ENCODE peak calls at places on chromosome 11, in five cellular contexts. O is WTC11, J is A549, U is GM12878, P is HepG2. A is an unnamed sample.

GRCh38 chr11:12386745-12387144 is 9.4 kb downstream of the PARVA start:
- DNase-seq in J (no peak), U (no peak), O (no peak), P (peak), A (no peak)

GRCh38 chr11:122754553-122755322 is 83.6 kb upstream of the CRTAM start:
- DNase-seq in U (no peak), J (no peak), O (peak), P (peak), A (peak)

GRCh38 chr11:66739983-66740382 is 11.0 kb upstream of the SPTBN2 start:
- DNase-seq in O (no peak), J (no peak), U (no peak), P (no peak), A (no peak)

GRCh38 chr11:132123854-132124835 is 753.7 kb downstream of the NTM start:
- DNase-seq in O (peak), P (no peak), U (peak), J (no peak), A (no peak)

GRCh38 chr11:57301711-57302423 is 22.9 kb downstream of the TNKS1BP1 start:
- DNase-seq in U (no peak), J (no peak), P (no peak), O (no peak), A (no peak)

GRCh38 chr11:123438191-123438627 is 8.1 kb downstream of the GRAMD1B start:
- DNase-seq in U (no peak), J (no peak), O (peak), P (no peak), A (no peak)

GRCh38 chr11:19740586-19740985 is 27.9 kb downstream of the NAV2 start:
- DNase-seq in J (no peak), U (no peak), O (no peak), P (no peak), A (no peak)

GRCh38 chr11:25859776-25860175 is 472.2 kb upstream of the ANO3 start:
- DNase-seq in P (no peak), O (no peak), J (no peak), U (no peak), A (no peak)

GRCh38 chr11:107102692-107103463 is 84.6 kb upstream of the GUCY1A2 start:
- DNase-seq in O (no peak), P (no peak), J (no peak), U (no peak), A (no peak)

GRCh38 chr11:10540546-10540914 is 457 bp downstream of the RNF141 start:
- DNase-seq in O (peak), U (no peak), P (peak), J (no peak), A (peak)

GRCh38 chr11:133047036-133047800 is 485.1 kb downstream of the OPCML start:
- DNase-seq in J (no peak), P (no peak), O (no peak), U (no peak), A (no peak)

GRCh38 chr11:30960387-30960992 is 374.3 kb upstream of the MPPED2 start:
- DNase-seq in O (no peak), U (no peak), J (peak), P (peak), A (no peak)

GRCh38 chr11:108522318-108522717 is 24.1 kb upstream of the POGLUT3 start:
- DNase-seq in O (no peak), U (no peak), J (no peak), P (no peak), A (no peak)

GRCh38 chr11:125224391-125225015 is 60.0 kb downstream of the PKNOX2 start:
- DNase-seq in U (no peak), O (peak), P (peak), J (no peak), A (peak)

GRCh38 chr11:122375687-122376399 is 259.8 kb upstream of the BLID start:
- DNase-seq in J (no peak), U (peak), O (no peak), P (no peak), A (no peak)

GRCh38 chr11:78564037-78564888 is 10.4 kb downstream of the NARS2 start:
- DNase-seq in U (peak), P (peak), O (no peak), J (peak), A (peak)

GRCh38 chr11:8011383-8011782 is 24.2 kb downstream of the EIF3F start:
- DNase-seq in P (no peak), J (no peak), U (no peak), O (no peak), A (no peak)

GRCh38 chr11:46560300-46561025 is 33.4 kb downstream of the AMBRA1 start:
- DNase-seq in J (no peak), P (no peak), O (no peak), U (peak), A (no peak)

GRCh38 chr11:117160826-117161225 is 16.7 kb downstream of the PAFAH1B2 start:
- DNase-seq in P (no peak), O (no peak), U (no peak), J (no peak), A (peak)

GRCh38 chr11:3959918-3960295 is 104.4 kb downstream of the STIM1 start:
- DNase-seq in J (no peak), P (no peak), O (no peak), U (no peak), A (no peak)

GRCh38 chr11:124823512-124824376 is 23.5 kb upstream of the MSANTD2 start:
- DNase-seq in O (no peak), J (no peak), P (no peak), U (no peak), A (no peak)

GRCh38 chr11:19244621-19245020 is 3.9 kb upstream of the E2F8 start:
- DNase-seq in P (no peak), O (no peak), U (no peak), J (no peak), A (no peak)

GRCh38 chr11:93521086-93521485 is 22.1 kb downstream of the SMCO4 start:
- DNase-seq in J (no peak), O (no peak), U (no peak), P (no peak), A (no peak)

GRCh38 chr11:75204685-75205667 is 35.6 kb upstream of the TPBGL start:
- DNase-seq in J (peak), U (peak), O (peak), P (peak), A (peak)

GRCh38 chr11:19715373-19715772 is 2.7 kb downstream of the NAV2 start:
- DNase-seq in U (no peak), J (peak), P (no peak), O (no peak), A (no peak)

GRCh38 chr11:134452026-134452848 is 40.2 kb upstream of the B3GAT1 start:
- DNase-seq in U (no peak), P (no peak), J (no peak), O (no peak), A (no peak)

GRCh38 chr11:45468265-45468856 is 182.2 kb upstream of the SYT13 start:
- DNase-seq in U (no peak), J (no peak), P (no peak), O (no peak), A (peak)

GRCh38 chr11:95324826-95325225 is 93.8 kb upstream of the SESN3 start:
- DNase-seq in O (no peak), U (no peak), J (no peak), P (no peak), A (no peak)

GRCh38 chr11:3932698-3933097 is 77.2 kb downstream of the STIM1 start:
- DNase-seq in J (no peak), O (no peak), U (no peak), P (no peak), A (no peak)

GRCh38 chr11:83156996-83157754 is at the start of gene PCF11:
- DNase-seq in J (peak), U (no peak), P (no peak), O (peak), A (no peak)
- TF ChIP-seq ESRRA in J (no peak), U (no peak), P (no peak), O (no peak), A (peak)

GRCh38 chr11:33334627-33335026 is 77.4 kb downstream of the HIPK3 start:
- DNase-seq in U (no peak), O (no peak), J (no peak), P (no peak), A (no peak)

GRCh38 chr11:33324211-33324985 is 67.2 kb downstream of the HIPK3 start:
- DNase-seq in J (no peak), P (no peak), O (no peak), U (no peak), A (no peak)

GRCh38 chr11:33325456-33325855 is 68.3 kb downstream of the HIPK3 start:
- DNase-seq in U (no peak), P (no peak), J (no peak), O (no peak), A (no peak)

GRCh38 chr11:33329705-33330329 is 72.6 kb downstream of the HIPK3 start:
- DNase-seq in O (peak), J (peak), U (no peak), P (peak), A (peak)
- TF ChIP-seq ESRRA in O (no peak), J (no peak), U (no peak), P (no peak), A (no peak)

DNA sequence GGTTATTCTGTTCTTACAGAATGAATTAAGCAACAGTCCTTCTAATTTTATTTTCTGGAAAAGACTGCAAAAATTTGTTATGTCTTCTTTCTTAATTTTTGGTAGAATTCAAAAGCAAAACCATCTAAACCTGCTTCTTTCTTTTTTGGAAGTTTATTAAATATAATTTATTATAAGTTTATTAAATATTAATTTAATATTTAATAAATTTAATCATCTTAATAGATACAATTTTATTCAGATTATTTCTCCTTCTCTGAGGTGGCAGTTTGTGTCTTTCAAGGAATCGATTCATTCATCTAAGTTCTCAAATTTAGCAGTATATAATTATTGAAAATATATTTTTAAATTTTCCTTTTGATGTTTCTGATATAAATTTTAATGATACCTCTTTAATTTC is 837.5 kb upstream of the LRRC4C start:
- DNase-seq in P (no peak), J (no peak), U (no peak), O (no peak), A (no peak)
- TF ChIP-seq ESRRA in P (no peak), J (no peak), U (no peak), O (no peak), A (no peak)

GRCh38 chr11:47943721-47944554 is 36.4 kb upstream of the PTPRJ start:
- DNase-seq in O (peak), J (peak), P (no peak), U (no peak), A (peak)

GRCh38 chr11:47944555-47945128 is 35.7 kb upstream of the PTPRJ start:
- DNase-seq in J (no peak), P (no peak), U (no peak), O (no peak), A (no peak)

GRCh38 chr11:47948137-47948536 is 32.2 kb upstream of the PTPRJ start:
- DNase-seq in P (no peak), O (no peak), U (no peak), J (no peak), A (peak)

GRCh38 chr11:47950396-47950795 is 30.0 kb upstream of the PTPRJ start:
- DNase-seq in P (no peak), U (peak), O (no peak), J (no peak), A (no peak)

DNA sequence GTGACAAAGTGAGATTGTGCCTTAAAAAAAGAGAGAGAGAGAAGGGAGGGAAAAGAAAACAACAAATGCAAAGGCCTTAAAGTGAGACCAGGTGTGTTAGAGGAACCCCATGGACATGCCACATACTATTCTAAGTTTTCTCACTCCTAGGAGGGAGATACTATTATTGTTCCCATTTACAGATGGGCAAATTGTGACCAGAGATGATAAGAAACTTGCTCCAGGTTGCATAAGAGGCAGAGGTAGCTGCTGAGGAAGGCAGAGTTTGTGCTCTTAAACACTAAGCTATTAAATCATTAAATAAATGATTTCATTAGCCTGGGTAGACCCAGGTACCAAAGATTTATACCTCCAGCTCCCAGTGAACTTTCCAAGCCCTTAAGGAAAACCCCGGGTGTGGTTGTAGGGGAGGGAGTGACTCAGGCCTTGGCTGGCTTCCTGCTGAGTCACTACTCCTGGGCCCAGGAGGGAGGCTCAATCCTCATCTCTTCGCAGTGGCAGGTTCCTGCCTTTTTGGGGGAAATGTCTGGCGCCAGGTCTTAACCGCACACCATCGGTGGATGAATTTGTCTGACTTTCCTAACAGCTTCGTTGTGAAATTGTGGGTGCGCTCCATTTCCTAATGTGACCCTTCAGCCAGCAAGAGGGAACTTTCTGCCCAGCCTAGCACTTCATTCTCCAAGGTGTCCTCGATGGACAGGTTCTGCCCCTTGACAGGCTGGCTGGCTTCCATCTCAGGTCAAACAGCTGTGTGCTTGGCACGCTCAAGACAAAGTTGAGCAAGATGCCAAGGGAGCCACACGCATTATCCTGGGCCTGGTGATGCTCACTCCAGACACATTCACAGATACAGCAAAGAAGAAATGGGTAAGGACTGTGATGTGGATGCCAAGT is 33.4 kb upstream of the PTPRJ start:
- DNase-seq in P (no peak), U (no peak), O (no peak), J (peak), A (peak)
- TF ChIP-seq ESRRA in P (no peak), U (no peak), O (no peak), J (no peak), A (peak)

A was measured in K562.